ENCODE peak calls at places on chromosome 22, in five cellular contexts. W is body of pancreas; N is small intestine; T is CD8-positive, alpha-beta memory T cell; P is pancreas. E is an unnamed sample. For H3K4me1, the result is how much of the 10 kb centered on the place peaks cover.

GRCh38 chr22:17827466-17827865 is 53.2 kb upstream of the BID start:
- DNase-seq in W (no peak), N (no peak), T (no peak), P (no peak), E (no peak)

GRCh38 chr22:22786301-22787115 is 101.1 kb upstream of the IGLL5 start:
- DNase-seq in W (no peak), N (peak), T (no peak), P (no peak), E (no peak)

GRCh38 chr22:22073769-22074561 is 91.4 kb upstream of the TOP3B start:
- DNase-seq in W (no peak), N (no peak), T (no peak), P (no peak), E (no peak)

GRCh38 chr22:18000441-18001039 is 23.8 kb downstream of the MICAL3 start:
- DNase-seq in W (peak), N (no peak), T (peak), P (peak), E (no peak)

GRCh38 chr22:30863161-30863833 is 105.3 kb downstream of the MORC2 start:
- DNase-seq in W (no peak), N (peak), T (no peak), P (peak), E (no peak)

GRCh38 chr22:22022255-22022840 is 39.8 kb upstream of the TOP3B start:
- DNase-seq in W (no peak), N (no peak), T (no peak), P (no peak), E (no peak)

GRCh38 chr22:17966403-17966717 is 58.0 kb downstream of the MICAL3 start:
- DNase-seq in W (no peak), N (no peak), T (no peak), P (no peak), E (no peak)

GRCh38 chr22:32761251-32761903 is 40.1 kb upstream of the TIMP3 start:
- DNase-seq in W (no peak), N (no peak), T (no peak), P (no peak), E (no peak)

GRCh38 chr22:38963872-38964271 is 6.5 kb downstream of the APOBEC3A start:
- DNase-seq in W (no peak), N (peak), T (no peak), P (no peak), E (no peak)

GRCh38 chr22:22023581-22024137 is 41.1 kb upstream of the TOP3B start:
- DNase-seq in W (no peak), N (no peak), T (no peak), P (no peak), E (no peak)

GRCh38 chr22:22759371-22759770 is 115.0 kb downstream of the GGTLC2 start:
- DNase-seq in W (no peak), N (no peak), T (no peak), P (no peak), E (peak)

GRCh38 chr22:30483169-30483568 is 11.4 kb upstream of the SEC14L3 start:
- DNase-seq in W (no peak), N (no peak), T (no peak), P (no peak), E (no peak)

GRCh38 chr22:50470491-50470890 is 4.3 kb downstream of the SBF1 start:
- DNase-seq in W (no peak), N (peak), T (no peak), P (no peak), E (no peak)

GRCh38 chr22:29215012-29215860 is 9.5 kb downstream of the EMID1 start:
- DNase-seq in W (no peak), N (no peak), T (no peak), P (no peak), E (no peak)

GRCh38 chr22:19271856-19272535 is 19.5 kb downstream of the CLTCL1 start:
- DNase-seq in W (no peak), N (no peak), T (no peak), P (no peak), E (no peak)

GRCh38 chr22:39524753-39525657 is 4.6 kb downstream of the ATF4 start:
- DNase-seq in W (no peak), N (no peak), T (no peak), P (no peak), E (no peak)

GRCh38 chr22:40176921-40177737 is 596 bp upstream of the TNRC6B start:
- DNase-seq in W (peak), N (peak), T (peak), P (peak), E (no peak)

GRCh38 chr22:39151329-39151975 is 1.0 kb downstream of the CBX7 start:
- DNase-seq in W (no peak), N (no peak), T (no peak), P (peak), E (no peak)

GRCh38 chr22:49991167-49991566 is 21.4 kb downstream of the IL17REL start:
- DNase-seq in W (no peak), N (no peak), T (no peak), P (no peak), E (no peak)

GRCh38 chr22:50671641-50672040 is 982 bp upstream of the SHANK3 start:
- DNase-seq in W (no peak), N (no peak), T (no peak), P (no peak), E (no peak)

GRCh38 chr22:25933158-25933788 is 191.3 kb downstream of the MYO18B start:
- DNase-seq in W (no peak), N (no peak), T (no peak), P (no peak), E (no peak)

GRCh38 chr22:25930083-25930482 is 188.1 kb downstream of the MYO18B start:
- DNase-seq in W (no peak), N (no peak), T (no peak), P (no peak), E (no peak)

GRCh38 chr22:25928038-25928437 is 186.1 kb downstream of the MYO18B start:
- DNase-seq in W (no peak), N (no peak), T (no peak), P (no peak), E (no peak)

GRCh38 chr22:25929479-25929878 is 187.5 kb downstream of the MYO18B start:
- DNase-seq in W (no peak), N (no peak), T (no peak), P (no peak), E (no peak)

GRCh38 chr22:25930710-25931353 is 188.8 kb downstream of the MYO18B start:
- DNase-seq in W (peak), N (no peak), T (no peak), P (no peak), E (no peak)
- H3K4me1 ChIP-seq in W (under half), N (under half), T (under half), P (under half), E (under half)

GRCh38 chr22:27490080-27490479 is 311.5 kb downstream of the MN1 start:
- DNase-seq in W (no peak), N (no peak), T (no peak), P (no peak), E (no peak)

GRCh38 chr22:27488456-27489224 is 312.9 kb downstream of the MN1 start:
- DNase-seq in W (peak), N (peak), T (no peak), P (no peak), E (no peak)

GRCh38 chr22:27487600-27488450 is 313.7 kb downstream of the MN1 start:
- DNase-seq in W (peak), N (no peak), T (no peak), P (no peak), E (no peak)

GRCh38 chr22:27491888-27492287 is 309.7 kb downstream of the MN1 start:
- DNase-seq in W (no peak), N (no peak), T (no peak), P (no peak), E (no peak)

DNA sequence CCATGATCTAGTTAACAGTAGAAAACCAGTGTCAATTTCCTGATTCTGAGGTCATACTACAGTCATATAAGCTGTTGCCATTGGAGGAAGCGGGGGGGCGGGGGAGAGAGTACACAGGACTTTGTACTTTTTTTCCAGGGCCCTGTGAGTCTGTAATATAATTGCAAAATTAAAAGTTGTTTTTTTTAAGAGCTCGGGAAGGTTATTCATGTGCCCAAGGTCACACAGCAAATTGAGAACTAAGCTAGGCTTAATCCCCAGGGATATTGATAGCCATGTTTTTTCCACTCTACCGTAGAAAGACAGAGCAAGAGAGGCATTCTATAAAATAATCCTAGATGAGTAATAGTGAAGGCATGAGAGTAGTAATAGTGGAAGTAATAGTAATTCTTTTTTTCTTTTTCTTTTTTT is 312.3 kb downstream of the MN1 start:
- DNase-seq in W (peak), N (peak), T (no peak), P (peak), E (no peak)
- H3K4me3 ChIP-seq in W (no peak), N (no peak), T (no peak), P (no peak), E (no peak)

GRCh38 chr22:37072673-37073072 is 21.1 kb downstream of the KCTD17 start:
- DNase-seq in W (no peak), N (no peak), T (no peak), P (no peak), E (no peak)
- H3K4me1 ChIP-seq in W (under half), N (under half), T (under half), P (under half), E (under half)

GRCh38 chr22:48975252-48975780 is 852.4 kb downstream of the BRD1 start:
- DNase-seq in W (no peak), N (no peak), T (no peak), P (no peak), E (no peak)

GRCh38 chr22:48973694-48974041 is 854.0 kb downstream of the BRD1 start:
- DNase-seq in W (no peak), N (no peak), T (no peak), P (no peak), E (no peak)

GRCh38 chr22:48975886-48976285 is 851.8 kb downstream of the BRD1 start:
- DNase-seq in W (no peak), N (no peak), T (no peak), P (no peak), E (no peak)

GRCh38 chr22:48972979-48973693 is 854.5 kb downstream of the BRD1 start:
- DNase-seq in W (no peak), N (no peak), T (no peak), P (no peak), E (no peak)

GRCh38 chr22:48974443-48975251 is 853.0 kb downstream of the BRD1 start:
- DNase-seq in W (no peak), N (no peak), T (no peak), P (no peak), E (no peak)
- H3K4me3 ChIP-seq in W (no peak), N (no peak), T (no peak), P (no peak), E (no peak)

DNA sequence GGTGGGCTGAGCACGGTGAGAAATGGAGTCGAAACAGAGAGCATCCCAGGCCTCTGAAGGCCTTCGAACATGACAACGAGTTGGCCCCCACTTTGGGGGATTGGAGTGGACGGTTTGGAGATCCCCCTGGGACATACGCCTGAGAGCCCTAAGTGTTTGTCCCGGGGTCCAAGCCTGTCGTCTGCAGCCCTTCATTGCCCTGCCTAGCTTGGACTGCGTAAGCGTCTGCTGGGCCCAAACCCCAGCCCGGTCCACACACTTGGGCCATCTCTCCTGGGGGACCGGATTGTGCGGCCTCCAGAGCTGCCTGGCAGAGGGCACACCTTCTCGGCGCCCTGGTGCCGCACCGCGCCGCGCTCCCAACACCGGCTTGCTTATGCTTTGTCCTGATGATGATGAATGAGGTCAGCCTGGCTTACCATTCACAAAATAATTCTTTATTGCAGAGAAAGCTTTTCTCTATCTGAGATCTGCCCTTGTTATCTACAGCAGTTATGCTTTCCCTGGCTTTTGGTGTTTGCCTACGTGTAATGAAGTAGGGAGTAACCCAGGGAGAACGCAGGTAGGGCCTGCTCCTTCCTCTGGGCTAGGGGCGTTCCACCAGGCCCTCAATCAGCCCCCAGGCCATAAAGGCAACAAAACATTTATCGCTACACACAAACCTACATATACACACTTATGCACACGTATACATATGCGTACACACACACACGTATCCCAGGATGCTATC is 85.9 kb upstream of the PPARA start:
- DNase-seq in W (peak), N (no peak), T (no peak), P (peak), E (no peak)
- H3K4me1 ChIP-seq in W (half or more), N (under half), T (under half), P (half or more), E (under half)

E was measured in lung.